ENCODE peak calls at places on chromosomes 2 and 18, in nine cellular contexts. P is testis, X is psoas muscle, H is IMR-90, I is sigmoid colon, D is cardiac muscle cell, N is colonic mucosa, V is thoracic aorta, B is PC-3. U is an unnamed sample.

GRCh38 chr2:221229097-221229496 is 343.0 kb downstream of the EPHA4 start:
- DNase-seq in H (no peak), I (no peak), P (no peak), V (no peak), N (no peak), X (no peak), D (no peak), B (no peak), U (no peak)

GRCh38 chr18:7821784-7822183 is 254.7 kb downstream of the PTPRM start:
- DNase-seq in P (no peak), N (no peak), H (no peak), X (no peak), I (no peak), B (no peak), V (no peak), D (no peak), U (no peak)

GRCh38 chr2:161662373-161662772 is 38.2 kb downstream of the SLC4A10 start:
- DNase-seq in D (no peak), I (no peak), X (no peak), B (peak; percentile 62), N (no peak), V (no peak), H (no peak), P (no peak), U (no peak)

GRCh38 chr18:54835944-54836343 is 7.7 kb downstream of the RAB27B start:
- DNase-seq in N (no peak), V (no peak), H (no peak), D (no peak), B (no peak), P (no peak), I (no peak), X (no peak), U (no peak)

GRCh38 chr18:45275367-45276113 is 339.7 kb upstream of the SLC14A2 start:
- DNase-seq in D (peak; percentile 44), I (no peak), N (no peak), V (no peak), B (peak; percentile 66), P (no peak), X (no peak), H (peak; percentile 45), U (no peak)

GRCh38 chr2:65064728-65065552 is 8.7 kb downstream of the CEP68 start:
- DNase-seq in X (peak; percentile 87), H (peak; percentile 96), N (peak; percentile 59), V (peak; percentile 64), D (peak; percentile 92), I (peak; percentile 83), B (peak; percentile 84), P (peak; percentile 53), U (peak; percentile 30)

GRCh38 chr2:186919272-186919671 is 70.3 kb upstream of the ZSWIM2 start:
- DNase-seq in N (no peak), I (no peak), X (no peak), P (no peak), B (peak; percentile 72), V (no peak), D (peak; percentile 72), H (peak; percentile 82), U (no peak)

GRCh38 chr18:75714766-75715165 is 287.3 kb upstream of the SMIM21 start:
- DNase-seq in N (no peak), V (no peak), I (no peak), D (no peak), B (no peak), X (no peak), P (no peak), H (no peak), U (no peak)

GRCh38 chr2:170739048-170739447 is 23.9 kb downstream of the SP5 start:
- DNase-seq in B (peak; percentile 98), X (no peak), I (no peak), H (peak; percentile 95), D (peak; percentile 83), P (no peak), N (no peak), V (no peak), U (no peak)

GRCh38 chr2:235850289-235850688 is 317.9 kb downstream of the GBX2 start:
- DNase-seq in I (no peak), P (no peak), B (no peak), D (no peak), V (no peak), N (no peak), X (no peak), H (no peak), U (no peak)

GRCh38 chr2:191321861-191322662 is 76.9 kb downstream of the MYO1B start:
- DNase-seq in D (peak; percentile 62), X (no peak), N (no peak), V (no peak), H (peak; percentile 51), P (no peak), B (peak; percentile 13), I (no peak), U (peak; percentile 71)

GRCh38 chr2:43303120-43303519 is 76.7 kb upstream of the ZFP36L2 start:
- DNase-seq in B (no peak), X (no peak), V (no peak), D (no peak), N (no peak), I (no peak), H (no peak), P (no peak), U (no peak)

GRCh38 chr2:65377556-65378307 is 54.7 kb downstream of the SPRED2 start:
- DNase-seq in V (no peak), H (peak; percentile 88), B (peak; percentile 90), P (no peak), D (peak; percentile 81), I (no peak), X (no peak), N (peak; percentile 56), U (no peak)

GRCh38 chr2:238704471-238705230 is 143.2 kb upstream of the TWIST2 start:
- DNase-seq in I (peak; percentile 56), D (no peak), V (no peak), P (no peak), X (no peak), B (no peak), N (peak; percentile 9), H (no peak), U (no peak)

GRCh38 chr2:165909466-165909865 is 44.1 kb downstream of the TTC21B start:
- DNase-seq in D (no peak), P (no peak), B (peak; percentile 56), H (no peak), I (no peak), N (no peak), V (no peak), X (no peak), U (no peak)

GRCh38 chr2:193966590-193966989 is 1690.4 kb upstream of the SLC39A10 start:
- DNase-seq in P (no peak), V (no peak), I (no peak), B (peak; percentile 59), X (no peak), H (peak; percentile 0), D (peak; percentile 81), N (no peak), U (no peak)

GRCh38 chr2:145043399-145043834 is 523.5 kb upstream of the ZEB2 start:
- DNase-seq in P (no peak), D (no peak), I (no peak), V (no peak), H (no peak), X (no peak), B (no peak), N (no peak), U (peak; percentile 75)

GRCh38 chr2:237072067-237072931 is 13.4 kb upstream of the COPS8 start:
- DNase-seq in H (peak; percentile 61), B (peak; percentile 83), V (peak; percentile 58), P (peak; percentile 92), N (peak; percentile 77), X (peak; percentile 76), I (peak; percentile 88), D (peak; percentile 77), U (peak; percentile 72)

GRCh38 chr18:26056291-26056690 is 34.1 kb downstream of the SS18 start:
- DNase-seq in N (no peak), B (no peak), V (no peak), X (no peak), H (peak; percentile 66), P (no peak), D (peak; percentile 72), I (no peak), U (no peak)

GRCh38 chr18:79720359-79720733 is 40.7 kb downstream of the CTDP1 start:
- DNase-seq in D (peak; percentile 3), V (no peak), N (no peak), X (no peak), H (no peak), B (no peak), P (no peak), I (no peak), U (no peak)
- H3K36me3 ChIP-seq in D (peaks cover 8% of the 10 kb centered on the region), V (peaks cover 63% of the 10 kb centered on the region), N (peaks cover 6% of the 10 kb centered on the region), X (no peaks in the 10 kb centered on the region), H (peaks cover 68% of the 10 kb centered on the region), B (peaks cover 16% of the 10 kb centered on the region), P (no peaks in the 10 kb centered on the region), I (peaks cover 4% of the 10 kb centered on the region), U (no peaks in the 10 kb centered on the region)

GRCh38 chr2:54752439-54752838 is 29.0 kb downstream of the EML6 start:
- DNase-seq in H (no peak), V (no peak), N (no peak), P (no peak), B (no peak), D (no peak), I (no peak), X (no peak), U (no peak)
- H3K4me1 ChIP-seq in H (no peaks in the 10 kb centered on the region), V (no peaks in the 10 kb centered on the region), N (no peaks in the 10 kb centered on the region), P (no peaks in the 10 kb centered on the region), B (peaks cover 4% of the 10 kb centered on the region), D (peaks cover 2% of the 10 kb centered on the region), I (no peaks in the 10 kb centered on the region), X (peaks cover 5% of the 10 kb centered on the region), U (peaks cover 3% of the 10 kb centered on the region)

DNA sequence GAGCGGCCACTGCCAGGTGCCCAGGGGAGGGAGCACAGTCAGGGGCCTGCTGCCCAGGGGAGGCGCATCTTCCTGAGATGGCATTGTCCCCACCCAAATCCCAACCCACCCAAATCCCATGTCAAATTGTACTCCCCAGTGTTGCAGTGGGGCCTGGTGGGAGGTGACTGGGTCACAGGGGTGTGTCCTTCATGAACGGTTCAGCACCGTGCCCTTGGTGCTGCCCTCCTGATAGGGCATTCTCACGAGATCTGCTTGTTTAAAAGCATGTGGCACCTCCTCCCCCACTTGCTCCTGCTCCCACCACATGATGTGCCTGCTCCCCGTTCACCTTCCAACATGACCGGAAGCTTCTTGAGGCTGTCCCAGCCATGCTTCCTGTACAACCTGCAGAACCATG is 27.6 kb downstream of the ANKMY1 start:
- DNase-seq in P (no peak), I (no peak), B (no peak), H (no peak), D (no peak), V (no peak), N (no peak), X (no peak), U (no peak)
- H3K9me3 ChIP-seq in P (no peaks in the 10 kb centered on the region), I (peaks cover 6% of the 10 kb centered on the region), B (peaks cover 14% of the 10 kb centered on the region), H (peaks cover 19% of the 10 kb centered on the region), D (no peaks in the 10 kb centered on the region), V (peaks cover 9% of the 10 kb centered on the region), N (no peaks in the 10 kb centered on the region), X (peaks cover 8% of the 10 kb centered on the region), U (peaks cover 4% of the 10 kb centered on the region)

DNA sequence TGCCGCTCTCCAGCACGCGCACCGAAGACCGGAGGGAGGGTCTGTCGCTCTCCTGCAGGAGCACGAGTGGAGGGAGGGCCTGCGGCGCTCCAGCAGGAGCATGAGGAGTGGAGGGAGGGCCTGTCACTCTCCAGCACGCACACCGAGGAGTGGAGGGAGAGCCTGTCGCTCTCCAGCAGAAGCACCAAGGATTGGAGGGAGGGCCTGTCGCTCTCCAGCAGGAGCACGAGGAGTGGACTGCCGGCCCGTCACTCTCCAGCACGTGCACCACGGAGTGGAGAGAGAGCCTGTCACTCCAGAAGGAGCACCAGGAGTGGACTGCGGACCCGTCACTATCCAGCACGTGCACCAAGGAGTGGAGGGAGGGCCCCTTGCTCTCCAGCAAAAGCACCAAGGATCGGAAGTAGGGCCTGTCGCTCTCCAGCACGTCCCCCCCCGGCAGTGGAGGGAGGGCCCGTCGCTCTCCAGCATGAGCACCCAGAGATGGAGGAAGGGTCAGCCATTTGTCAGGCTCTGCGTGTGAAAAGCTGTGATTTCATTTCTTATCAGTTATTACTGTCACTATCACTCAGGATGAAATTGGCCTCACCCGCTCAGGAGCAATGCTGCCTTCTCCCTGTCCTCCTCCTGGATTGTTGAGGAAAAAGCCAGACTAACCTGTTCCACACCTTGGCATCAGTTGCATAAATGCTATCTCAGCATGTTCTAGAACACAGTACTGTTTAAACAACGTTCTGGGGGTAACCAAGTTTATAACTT is 35.9 kb downstream of the ADI1 start:
- DNase-seq in B (peak; percentile 48), X (peak; percentile 80), V (no peak), I (peak; percentile 79), D (peak; percentile 84), H (peak; percentile 58), P (peak; percentile 65), N (no peak), U (peak; percentile 7)
- H3K36me3 ChIP-seq in B (peaks cover 3% of the 10 kb centered on the region), X (no peaks in the 10 kb centered on the region), V (peaks cover 20% of the 10 kb centered on the region), I (no peaks in the 10 kb centered on the region), D (peaks cover 5% of the 10 kb centered on the region), H (peaks cover 27% of the 10 kb centered on the region), P (no peaks in the 10 kb centered on the region), N (peaks cover 5% of the 10 kb centered on the region), U (peaks cover 12% of the 10 kb centered on the region)

U was measured in BE2C.